ENCODE peak calls at places on chromosome 4, in nine cellular contexts. S is uterus; K is iPS DF 6.9; R is left lung; W is endodermal cell; O is naive thymus-derived CD4-positive, alpha-beta T cell; H is suprapubic skin; U is right atrium auricular region; X is A549. M is an unnamed sample.

GRCh38 chr4:74503580-74503979 is 58.6 kb downstream of the AREG start:
- DNase-seq in S (no peak), K (no peak), R (no peak), W (no peak), O (no peak), H (no peak), U (no peak), X (no peak), M (no peak)

GRCh38 chr4:121551881-121552280 is 144.9 kb downstream of the ANXA5 start:
- DNase-seq in S (no peak), K (no peak), R (no peak), W (no peak), O (no peak), H (no peak), U (no peak), X (no peak), M (no peak)

GRCh38 chr4:76293705-76294274 is 12.7 kb upstream of the STBD1 start:
- DNase-seq in S (no peak), K (no peak), R (no peak), W (no peak), O (no peak), H (no peak), U (no peak), X (no peak), M (no peak)

GRCh38 chr4:8340721-8341680 is 71.4 kb downstream of the HTRA3 start:
- DNase-seq in S (peak; percentile 84), K (no peak), R (peak; percentile 37), W (peak; percentile 31), O (no peak), H (peak; percentile 80), U (peak; percentile 87), X (no peak), M (no peak)

GRCh38 chr4:109985993-109986640 is 73.4 kb downstream of the EGF start:
- DNase-seq in S (no peak), K (no peak), R (no peak), W (no peak), O (no peak), H (no peak), U (no peak), X (no peak), M (no peak)

GRCh38 chr4:845233-845835 is 19.4 kb upstream of the CPLX1 start:
- DNase-seq in S (no peak), K (no peak), R (peak; percentile 54), W (no peak), O (no peak), H (no peak), U (no peak), X (no peak), M (no peak)

GRCh38 chr4:10212901-10213300 is 96.3 kb upstream of the WDR1 start:
- DNase-seq in S (no peak), K (no peak), R (no peak), W (no peak), O (no peak), H (no peak), U (no peak), X (no peak), M (no peak)

GRCh38 chr4:82900016-82900334 is 560 bp upstream of the THAP9 start:
- DNase-seq in S (no peak), K (no peak), R (no peak), W (no peak), O (no peak), H (no peak), U (no peak), X (peak; percentile 8), M (no peak)

GRCh38 chr4:95091272-95091671 is 333.5 kb downstream of the BMPR1B start:
- DNase-seq in S (no peak), K (no peak), R (no peak), W (no peak), O (no peak), H (no peak), U (no peak), X (no peak), M (no peak)

GRCh38 chr4:143564472-143564871 is 51.0 kb downstream of the SMARCA5 start:
- DNase-seq in S (no peak), K (no peak), R (no peak), W (no peak), O (no peak), H (no peak), U (no peak), X (no peak), M (no peak)

GRCh38 chr4:41471126-41471665 is 66.8 kb upstream of the LIMCH1 start:
- DNase-seq in S (no peak), K (no peak), R (no peak), W (no peak), O (no peak), H (no peak), U (no peak), X (no peak), M (no peak)

GRCh38 chr4:154877110-154877760 is 96.2 kb downstream of the RBM46 start:
- DNase-seq in S (no peak), K (no peak), R (peak; percentile 43), W (no peak), O (no peak), H (no peak), U (no peak), X (no peak), M (no peak)

GRCh38 chr4:110636231-110636676 is 13.4 kb upstream of the PITX2 start:
- DNase-seq in S (no peak), K (no peak), R (no peak), W (no peak), O (no peak), H (no peak), U (no peak), X (peak; percentile 11), M (no peak)

GRCh38 chr4:101229116-101229515 is 118.2 kb downstream of the PPP3CA start:
- DNase-seq in S (no peak), K (no peak), R (no peak), W (no peak), O (no peak), H (no peak), U (no peak), X (no peak), M (no peak)

GRCh38 chr4:130043796-130044195 is 947.8 kb downstream of the C4orf33 start:
- DNase-seq in S (no peak), K (no peak), R (no peak), W (no peak), O (no peak), H (no peak), U (no peak), X (no peak), M (no peak)

GRCh38 chr4:5052726-5053425 is 1.6 kb downstream of the STK32B start:
- DNase-seq in S (no peak), K (no peak), R (no peak), W (no peak), O (no peak), H (no peak), U (no peak), X (no peak), M (no peak)
- H3K4me3 ChIP-seq in S (no peak overlapping the region), K (no peak overlapping the region), R (no peak overlapping the region), W (no peak overlapping the region), O (no peak overlapping the region), H (no peak overlapping the region), U (no peak overlapping the region), X (peak overlapping the region; percentile 63), M (no peak overlapping the region)

GRCh38 chr4:98522603-98523395 is 135.6 kb downstream of the TSPAN5 start:
- DNase-seq in S (no peak), K (no peak), R (no peak), W (no peak), O (no peak), H (no peak), U (no peak), X (no peak), M (no peak)

GRCh38 chr4:98521486-98521885 is 136.9 kb downstream of the TSPAN5 start:
- DNase-seq in S (no peak), K (no peak), R (no peak), W (no peak), O (no peak), H (no peak), U (no peak), X (no peak), M (no peak)

GRCh38 chr4:98524271-98524670 is 134.1 kb downstream of the TSPAN5 start:
- DNase-seq in S (no peak), K (no peak), R (no peak), W (no peak), O (no peak), H (no peak), U (no peak), X (no peak), M (no peak)

GRCh38 chr4:98519268-98519993 is 139.0 kb downstream of the TSPAN5 start:
- DNase-seq in S (peak; percentile 43), K (no peak), R (no peak), W (no peak), O (no peak), H (no peak), U (no peak), X (no peak), M (no peak)

DNA sequence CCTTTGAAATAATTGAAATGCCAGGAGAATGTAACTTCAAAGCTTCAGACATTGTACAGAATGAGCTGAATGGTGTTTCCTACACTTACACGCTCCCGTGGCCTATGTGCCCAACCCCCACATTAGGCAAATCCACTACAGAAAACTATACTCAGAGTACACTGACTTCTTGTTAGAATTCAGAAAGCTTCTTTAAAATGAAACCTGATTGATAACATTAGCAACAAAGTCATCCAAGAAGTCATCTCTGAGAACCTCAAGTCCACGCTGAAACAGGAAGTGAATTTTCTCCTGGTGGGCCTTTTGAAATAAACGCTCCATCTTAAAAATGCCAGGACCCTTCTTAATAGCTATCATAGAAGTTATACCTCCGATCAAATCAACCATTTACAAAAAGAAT is 136.3 kb downstream of the TSPAN5 start:
- DNase-seq in S (no peak), K (no peak), R (no peak), W (no peak), O (no peak), H (no peak), U (no peak), X (no peak), M (no peak)
- H3K27ac ChIP-seq in S (peak overlapping the region; percentile 83), K (no peak overlapping the region), R (no peak overlapping the region), W (peak overlapping the region; percentile 42), O (no peak overlapping the region), H (no peak overlapping the region), U (no peak overlapping the region), X (peak overlapping the region; percentile 79), M (no peak overlapping the region)

DNA sequence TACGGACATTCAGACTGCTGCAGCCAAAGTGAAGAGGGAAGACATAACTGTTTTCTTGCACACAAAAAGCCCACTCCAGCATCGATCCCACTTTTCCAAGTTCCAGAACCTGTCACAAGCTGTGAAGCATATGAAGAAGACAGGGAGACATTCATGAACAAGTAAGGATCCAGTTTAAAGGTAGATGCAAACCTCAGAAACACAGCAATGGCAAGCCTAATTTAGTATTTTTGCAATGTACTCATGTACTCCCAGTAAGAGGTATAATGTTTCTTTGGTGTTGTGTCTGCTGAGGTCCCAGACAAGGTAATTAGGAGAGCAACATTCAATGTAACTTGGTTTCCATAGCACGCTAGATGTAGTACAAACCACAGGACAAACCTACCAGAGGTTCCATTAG is 4.6 kb downstream of the AFP start:
- DNase-seq in S (no peak), K (no peak), R (no peak), W (no peak), O (no peak), H (no peak), U (no peak), X (no peak), M (no peak)
- H3K4me1 ChIP-seq in S (no peaks in the 10 kb centered on the region), K (no peaks in the 10 kb centered on the region), R (no peaks in the 10 kb centered on the region), W (peaks cover 8% of the 10 kb centered on the region), O (no peaks in the 10 kb centered on the region), H (no peaks in the 10 kb centered on the region), U (no peaks in the 10 kb centered on the region), X (peaks cover 8% of the 10 kb centered on the region), M (no peaks in the 10 kb centered on the region)

DNA sequence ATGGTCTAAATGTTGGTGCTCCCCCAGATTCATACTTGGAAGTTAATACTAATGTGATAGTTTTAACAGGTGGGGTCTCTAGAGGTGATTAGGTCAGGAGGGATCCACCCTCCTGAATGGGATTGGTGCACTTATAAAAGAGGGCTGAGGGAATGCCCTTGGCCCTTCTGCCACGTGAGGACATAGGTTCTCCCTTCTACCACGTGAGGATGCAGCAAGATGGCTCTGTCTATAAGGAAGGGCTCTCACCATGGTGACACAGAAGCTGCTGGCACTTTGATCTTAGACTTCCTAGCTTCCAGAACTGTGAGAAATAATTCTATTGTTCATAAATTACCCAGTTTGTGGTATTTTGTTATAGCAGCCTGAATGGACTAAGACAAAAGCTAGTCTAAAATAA is 1.1 kb downstream of the AADAT start:
- DNase-seq in S (no peak), K (no peak), R (no peak), W (no peak), O (no peak), H (no peak), U (no peak), X (no peak), M (no peak)
- H3K4me3 ChIP-seq in S (peak overlapping the region; percentile 55), K (no peak overlapping the region), R (peak overlapping the region; percentile 48), W (peak overlapping the region; percentile 99), O (no peak overlapping the region), H (peak overlapping the region; percentile 61), U (no peak overlapping the region), X (peak overlapping the region; percentile 58), M (no peak overlapping the region)